ENCODE peak calls at places on chromosomes 2 and 18, in four cellular contexts. F is WTC11, X is K562, O is HepG2. V is an unnamed sample.
A peak's percentile ranks its signal among the peaks of the same experiment; 100 is the strongest.

GRCh38 chr2:211157856-211158463 is 601.6 kb downstream of the CPS1 start:
- DNase-seq in O (peak; percentile 67), X (peak; percentile 6), F (peak; percentile 83), V (peak; percentile 73)

GRCh38 chr2:166361351-166362153 is 14.2 kb downstream of the SCN9A start:
- DNase-seq in O (peak; percentile 79), F (no peak), X (peak; percentile 23), V (no peak)

GRCh38 chr2:159891917-159892691 is 94.1 kb upstream of the CD302 start:
- DNase-seq in F (no peak), X (no peak), O (no peak), V (peak; percentile 38)

GRCh38 chr2:109375131-109375561 is 238.6 kb downstream of the SEPTIN10 start:
- DNase-seq in X (no peak), F (no peak), O (no peak), V (no peak)

GRCh38 chr2:109188924-109189323 is 59.9 kb downstream of the SH3RF3 start:
- DNase-seq in O (no peak), F (no peak), X (no peak), V (no peak)

GRCh38 chr2:226508683-226509082 is 290.9 kb downstream of the IRS1 start:
- DNase-seq in X (no peak), F (no peak), O (no peak), V (no peak)

GRCh38 chr2:179536185-179536584 is 271.6 kb upstream of the SESTD1 start:
- DNase-seq in X (no peak), O (no peak), F (no peak), V (no peak)

GRCh38 chr2:95382686-95383634 is 19.5 kb upstream of the FAHD2A start:
- DNase-seq in X (no peak), F (no peak), O (no peak), V (no peak)

GRCh38 chr2:205357732-205358131 is 324.6 kb upstream of the NRP2 start:
- DNase-seq in X (no peak), O (no peak), F (no peak), V (no peak)

GRCh38 chr18:70044626-70045025 is 97.0 kb upstream of the CD226 start:
- DNase-seq in X (no peak), F (no peak), O (no peak), V (peak; percentile 84)

GRCh38 chr2:32427672-32428622 is 71.1 kb downstream of the BIRC6 start:
- DNase-seq in X (no peak), O (no peak), F (no peak), V (no peak)

GRCh38 chr2:176110975-176111663 is 4.0 kb downstream of the HOXD11 start:
- DNase-seq in F (peak; percentile 80), X (peak; percentile 73), O (peak; percentile 50), V (peak; percentile 68)

GRCh38 chr2:156890498-156891148 is 366.9 kb upstream of the GALNT5 start:
- DNase-seq in X (no peak), F (no peak), O (no peak), V (no peak)

GRCh38 chr2:47301277-47301618 is 101.7 kb upstream of the MSH2 start:
- DNase-seq in O (no peak), X (no peak), F (no peak), V (no peak)

GRCh38 chr18:8684577-8684976 is 20.8 kb upstream of the MTCL1 start:
- DNase-seq in F (no peak), O (no peak), X (no peak), V (no peak)

GRCh38 chr2:127763776-127764175 is 47.2 kb downstream of the WDR33 start:
- DNase-seq in F (no peak), O (peak; percentile 55), X (no peak), V (no peak)

GRCh38 chr2:236334122-236334876 is 70.1 kb upstream of the ASB18 start:
- DNase-seq in F (no peak), X (no peak), O (no peak), V (no peak)

GRCh38 chr18:2774669-2775068 is 72.1 kb upstream of the EMILIN2 start:
- DNase-seq in F (no peak), O (no peak), X (no peak), V (no peak)

GRCh38 chr2:8629402-8629801 is 52.5 kb upstream of the ID2 start:
- DNase-seq in F (no peak), X (no peak), O (no peak), V (no peak)

GRCh38 chr2:65706376-65706775 is 274.0 kb upstream of the SPRED2 start:
- DNase-seq in X (no peak), O (no peak), F (no peak), V (no peak)

GRCh38 chr18:78704960-78705600 is 274.5 kb upstream of the SALL3 start:
- DNase-seq in O (no peak), X (no peak), F (no peak), V (no peak)

GRCh38 chr2:6394266-6394665 is 471.4 kb downstream of the CMPK2 start:
- DNase-seq in O (no peak), X (no peak), F (no peak), V (no peak)

GRCh38 chr2:205586626-205587025 is 95.7 kb upstream of the NRP2 start:
- DNase-seq in O (no peak), F (no peak), X (no peak), V (no peak)

GRCh38 chr2:66430195-66430905 is 4.6 kb upstream of the MEIS1 start:
- DNase-seq in X (no peak), F (no peak), O (no peak), V (no peak)

GRCh38 chr2:225354281-225354774 is 45.2 kb upstream of the NYAP2 start:
- DNase-seq in X (no peak), F (no peak), O (peak; percentile 2), V (no peak)

GRCh38 chr2:222973237-222973636 is 78.8 kb upstream of the KCNE4 start:
- DNase-seq in F (no peak), O (no peak), X (no peak), V (no peak)

GRCh38 chr18:39675916-39676315 is 2110.3 kb upstream of the CELF4 start:
- DNase-seq in X (no peak), O (no peak), F (no peak), V (no peak)

GRCh38 chr18:9547767-9548166 is 66.6 kb downstream of the PPP4R1 start:
- DNase-seq in X (no peak), O (no peak), F (no peak), V (no peak)

GRCh38 chr2:134508396-134508795 is 210.4 kb downstream of the TMEM163 start:
- DNase-seq in X (no peak), F (no peak), O (no peak), V (no peak)

DNA sequence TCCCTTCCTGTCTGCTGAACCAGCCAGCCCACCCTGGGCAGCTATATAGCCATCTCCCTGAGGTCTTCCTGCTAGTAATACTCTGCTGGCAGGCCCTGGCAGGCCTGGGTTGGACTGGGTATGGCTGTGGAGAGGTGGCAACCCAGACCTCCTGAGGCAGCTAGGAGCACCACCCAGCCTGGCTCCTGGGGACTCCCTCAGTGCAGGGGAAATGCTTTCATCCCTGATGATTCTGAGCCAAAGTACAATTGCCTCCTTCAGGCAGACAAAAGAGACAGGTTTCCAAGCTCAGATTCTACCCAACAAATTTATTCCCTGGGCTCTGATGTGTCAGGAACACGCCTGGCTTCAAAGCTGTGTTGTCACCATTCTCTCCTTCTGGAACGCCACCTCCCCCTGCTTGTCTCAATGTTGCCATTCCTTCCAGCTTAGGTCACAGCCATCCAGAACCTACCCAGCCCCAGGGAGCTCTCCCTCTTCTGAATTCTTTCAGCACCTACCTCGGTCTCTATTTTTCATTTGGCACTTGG is 4.7 kb upstream of the DNAJB2 start:
- DNase-seq in X (no peak), O (peak; percentile 74), F (no peak), V (peak; percentile 90)
- TF ChIP-seq NR3C1 in X (no peak), O (no peak), F (no peak), V (no peak)

GRCh38 chr2:177225965-177226360 is 13.4 kb downstream of the HNRNPA3 start:
- DNase-seq in O (no peak), X (no peak), F (no peak), V (no peak)

GRCh38 chr2:177231270-177231669 is 18.7 kb downstream of the HNRNPA3 start:
- DNase-seq in X (no peak), F (no peak), O (no peak), V (no peak)

GRCh38 chr2:177232098-177232704 is 19.6 kb downstream of the HNRNPA3 start:
- DNase-seq in O (no peak), F (no peak), X (no peak), V (no peak)

GRCh38 chr2:177234267-177234666 is 21.7 kb downstream of the HNRNPA3 start:
- DNase-seq in X (no peak), F (no peak), O (no peak), V (no peak)

DNA sequence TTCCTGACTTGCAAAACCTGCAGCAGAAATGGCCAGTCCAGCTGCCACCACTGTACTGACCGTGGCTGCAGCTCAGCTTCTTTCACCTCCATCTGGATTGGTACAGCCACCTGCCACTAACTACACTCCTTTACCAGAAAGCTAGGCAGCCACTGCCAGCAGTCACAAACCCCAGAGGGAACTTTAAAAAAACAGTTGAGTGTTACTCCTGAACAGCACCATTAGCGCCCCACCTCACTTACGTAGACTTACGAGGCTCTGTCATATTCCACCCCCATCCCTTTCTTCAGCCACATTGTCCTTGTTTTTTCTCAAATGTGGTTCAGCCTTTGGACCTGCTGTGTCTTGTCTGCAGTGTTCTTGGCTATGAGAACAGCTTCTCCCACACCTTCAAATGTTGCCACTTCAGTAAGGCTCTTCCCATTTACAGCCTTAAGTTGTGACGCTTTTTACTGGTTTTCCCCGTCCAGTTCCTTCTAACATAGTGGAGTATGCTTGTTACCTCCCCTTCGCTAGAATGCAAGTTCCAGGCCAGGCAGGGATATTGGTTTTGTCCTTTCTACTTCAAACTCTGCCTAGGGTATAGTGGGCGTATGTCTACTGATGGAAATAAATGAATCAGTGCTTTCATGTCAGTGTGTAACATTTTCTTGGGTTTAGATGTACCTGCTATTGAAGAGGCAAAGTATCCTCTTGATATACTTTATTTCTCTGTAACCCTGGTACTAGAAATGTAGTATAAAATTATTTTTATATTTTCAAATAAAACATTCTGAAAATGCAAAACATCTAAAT is 17.1 kb downstream of the HNRNPA3 start:
- DNase-seq in X (no peak), O (no peak), F (no peak), V (no peak)
- TF ChIP-seq NR3C1 in X (no peak), O (no peak), F (no peak), V (no peak)

DNA sequence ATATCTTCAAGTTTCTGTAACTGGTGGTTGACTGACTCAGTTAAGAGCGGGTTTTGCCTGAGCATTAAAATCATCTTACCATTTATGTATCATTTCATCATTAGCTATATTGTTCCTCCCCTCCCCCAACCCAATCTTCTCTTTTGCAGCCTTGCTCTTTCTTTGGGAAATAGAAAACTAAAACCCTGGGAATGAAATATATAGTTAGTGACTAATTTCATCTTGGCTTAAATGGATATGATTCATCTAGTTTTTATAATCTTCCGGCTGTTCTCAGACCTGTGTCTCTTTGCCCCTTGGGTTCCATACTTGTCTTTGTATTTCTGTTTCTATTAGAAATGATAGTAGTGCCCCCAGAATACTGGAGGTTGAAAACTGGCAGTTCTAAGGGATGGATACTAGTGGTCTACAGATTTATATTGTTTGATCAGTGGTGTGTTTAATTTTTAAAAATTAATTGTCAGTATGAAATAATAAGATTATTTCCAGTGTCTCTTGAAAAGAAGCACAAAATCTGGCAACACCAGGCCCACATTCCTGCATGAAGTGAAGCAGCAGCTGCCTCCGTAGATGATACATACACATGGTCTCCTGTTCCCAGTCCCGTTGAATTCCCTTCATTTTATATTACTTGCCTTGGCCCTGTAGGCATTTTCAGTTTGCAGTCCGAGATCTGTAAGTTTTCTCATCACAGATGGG is 44.5 kb downstream of the PHLPP1 start:
- DNase-seq in F (no peak), O (no peak), X (no peak), V (no peak)
- TF ChIP-seq NR3C1 in F (no peak), O (no peak), X (no peak), V (no peak)

DNA sequence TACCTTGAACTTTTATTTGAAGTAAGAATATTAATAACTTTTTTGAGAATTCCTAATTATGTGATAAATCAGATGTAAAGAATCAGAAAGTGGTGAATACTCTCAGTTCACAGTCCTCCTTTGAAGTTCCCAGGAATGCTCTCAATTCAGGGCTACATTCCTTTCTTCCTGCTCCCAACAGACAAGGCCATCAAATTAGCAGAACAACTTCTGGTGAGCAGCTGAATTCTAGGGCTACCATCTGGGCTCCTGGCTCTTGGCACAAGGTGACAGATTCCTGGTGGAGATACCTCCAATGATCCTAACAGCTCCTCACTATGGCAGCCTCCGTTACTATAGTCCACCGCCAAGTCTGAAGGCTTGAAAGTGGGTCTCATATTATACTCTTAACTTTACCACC is 37.8 kb upstream of the OLA1 start:
- DNase-seq in X (no peak), F (no peak), O (no peak), V (no peak)
- TF ChIP-seq NR3C1 in X (no peak), F (no peak), O (no peak), V (no peak)